ENCODE peak calls at places on chromosomes 3 and 15, in five cellular contexts. A is neural progenitor cell; N is naive thymus-derived CD4-positive, alpha-beta T cell; B is GM20000; T is NCI-H82. R is an unnamed sample.

GRCh38 chr3:180447156-180447555 is 154.8 kb upstream of the TTC14 start:
- DNase-seq in A (no peak), N (no peak), B (no peak), T (no peak), R (no peak)

GRCh38 chr3:169350228-169350627 is 313.3 kb downstream of the MECOM start:
- DNase-seq in A (no peak), N (no peak), B (no peak), T (no peak), R (no peak)

GRCh38 chr3:94862703-94863102 is 799.8 kb downstream of the NSUN3 start:
- DNase-seq in A (peak), N (no peak), B (peak), T (peak), R (peak)

GRCh38 chr15:42608767-42609488 is 33.5 kb downstream of the STARD9 start:
- DNase-seq in A (no peak), N (peak), B (no peak), T (no peak), R (no peak)

GRCh38 chr3:178986456-178986855 is 85.2 kb downstream of the ZMAT3 start:
- DNase-seq in A (no peak), N (no peak), B (no peak), T (peak), R (no peak)

GRCh38 chr15:49460411-49460941 is 37.4 kb downstream of the FGF7 start:
- DNase-seq in A (no peak), N (no peak), B (no peak), T (no peak), R (no peak)

GRCh38 chr15:64224508-64224907 is 61.7 kb upstream of the PPIB start:
- DNase-seq in A (no peak), N (no peak), B (no peak), T (peak), R (no peak)

GRCh38 chr3:142850395-142851023 is 38.4 kb downstream of the PCOLCE2 start:
- DNase-seq in A (no peak), N (no peak), B (no peak), T (peak), R (no peak)

GRCh38 chr15:92979011-92979701 is 79.0 kb downstream of the CHD2 start:
- DNase-seq in A (no peak), N (no peak), B (no peak), T (no peak), R (no peak)

GRCh38 chr3:122003112-122003511 is 18.9 kb downstream of the ILDR1 start:
- DNase-seq in A (no peak), N (no peak), B (no peak), T (no peak), R (no peak)

GRCh38 chr3:24678441-24678865 is 183.8 kb upstream of the THRB start:
- DNase-seq in A (no peak), N (no peak), B (no peak), T (no peak), R (no peak)

GRCh38 chr3:67215690-67216089 is 217.6 kb downstream of the KBTBD8 start:
- DNase-seq in A (no peak), N (no peak), B (no peak), T (peak), R (peak)

GRCh38 chr3:19213608-19214220 is 65.4 kb downstream of the KCNH8 start:
- DNase-seq in A (peak), N (no peak), B (no peak), T (peak), R (peak)

GRCh38 chr15:41511331-41512077 is 2.1 kb downstream of the LTK start:
- DNase-seq in A (peak), N (no peak), B (peak), T (no peak), R (no peak)

GRCh38 chr15:78950906-78951840 is 6.3 kb upstream of the CTSH start:
- DNase-seq in A (no peak), N (no peak), B (no peak), T (peak), R (no peak)

GRCh38 chr3:186097317-186097662 is 11.6 kb downstream of the ETV5 start:
- DNase-seq in A (no peak), N (no peak), B (no peak), T (no peak), R (no peak)

GRCh38 chr3:67515778-67516177 is 138.6 kb downstream of the SUCLG2 start:
- DNase-seq in A (peak), N (no peak), B (no peak), T (peak), R (no peak)

GRCh38 chr15:44173813-44174212 is 21.3 kb downstream of the FRMD5 start:
- DNase-seq in A (no peak), N (no peak), B (no peak), T (no peak), R (no peak)